ENCODE peak calls at places on chromosomes 12 and 14, in ten cellular contexts. U is esophagus muscularis mucosa, O is pancreas, D is lower lobe of right lung, R is esophagus squamous epithelium, B is neural progenitor cell, J is thoracic aorta, L is WERI-Rb-1, A is psoas muscle, N is thyroid gland. Y is an unnamed sample.

GRCh38 chr12:47754881-47755280 is 3.8 kb downstream of the RAPGEF3 start:
- DNase-seq in U (no peak), O (peak), D (peak), R (no peak), B (no peak), J (no peak), L (no peak), A (no peak), N (peak), Y (no peak)

GRCh38 chr14:61872452-61872851 is 110.2 kb downstream of the SNAPC1 start:
- DNase-seq in U (no peak), O (no peak), D (no peak), R (no peak), B (no peak), J (no peak), L (no peak), A (no peak), N (no peak), Y (no peak)

GRCh38 chr14:103767306-103767894 is 51.8 kb downstream of the ZFYVE21 start:
- DNase-seq in U (no peak), O (no peak), D (no peak), R (no peak), B (no peak), J (no peak), L (peak), A (no peak), N (no peak), Y (no peak)

GRCh38 chr12:104494137-104494815 is 37.5 kb downstream of the CHST11 start:
- DNase-seq in U (no peak), O (no peak), D (peak), R (no peak), B (no peak), J (peak), L (no peak), A (no peak), N (peak), Y (no peak)

GRCh38 chr14:37406095-37406494 is 189.0 kb downstream of the FOXA1 start:
- DNase-seq in U (no peak), O (no peak), D (no peak), R (no peak), B (no peak), J (no peak), L (no peak), A (no peak), N (no peak), Y (no peak)

GRCh38 chr12:58557156-58557555 is 363.1 kb downstream of the LRIG3 start:
- DNase-seq in U (no peak), O (no peak), D (no peak), R (no peak), B (no peak), J (no peak), L (no peak), A (no peak), N (no peak), Y (no peak)

GRCh38 chr12:22018860-22019259 is 27.2 kb upstream of the CMAS start:
- DNase-seq in U (no peak), O (no peak), D (no peak), R (no peak), B (no peak), J (no peak), L (no peak), A (no peak), N (no peak), Y (no peak)

GRCh38 chr12:122333142-122334087 is 67.1 kb upstream of the VPS33A start:
- DNase-seq in U (no peak), O (no peak), D (no peak), R (no peak), B (no peak), J (no peak), L (no peak), A (peak), N (no peak), Y (no peak)

GRCh38 chr12:122946690-122947271 is 19.5 kb downstream of the ABCB9 start:
- DNase-seq in U (peak), O (peak), D (peak), R (peak), B (peak), J (peak), L (peak), A (peak), N (peak), Y (peak)

GRCh38 chr12:16880864-16881285 is 274.9 kb upstream of the LMO3 start:
- DNase-seq in U (no peak), O (peak), D (no peak), R (no peak), B (peak), J (no peak), L (peak), A (no peak), N (peak), Y (no peak)

GRCh38 chr12:48758186-48758585 is 30.7 kb downstream of the ADCY6 start:
- DNase-seq in U (no peak), O (no peak), D (no peak), R (no peak), B (no peak), J (no peak), L (no peak), A (no peak), N (no peak), Y (no peak)

GRCh38 chr12:63319386-63319785 is 168.4 kb upstream of the AVPR1A start:
- DNase-seq in U (no peak), O (no peak), D (no peak), R (no peak), B (no peak), J (no peak), L (no peak), A (no peak), N (no peak), Y (no peak)

GRCh38 chr12:43336962-43337555 is 214.9 kb downstream of the ADAMTS20 start:
- DNase-seq in U (no peak), O (no peak), D (no peak), R (no peak), B (peak), J (no peak), L (no peak), A (no peak), N (no peak), Y (no peak)

GRCh38 chr12:102769323-102769916 is 147.6 kb downstream of the PAH start:
- DNase-seq in U (no peak), O (peak), D (no peak), R (no peak), B (peak), J (no peak), L (peak), A (peak), N (peak), Y (no peak)

GRCh38 chr12:11158885-11159444 is 12.0 kb upstream of the SMIM10L1 start:
- DNase-seq in U (no peak), O (no peak), D (no peak), R (no peak), B (no peak), J (no peak), L (no peak), A (no peak), N (no peak), Y (no peak)

GRCh38 chr12:1583421-1584078 is 10.8 kb downstream of the FBXL14 start:
- DNase-seq in U (no peak), O (no peak), D (no peak), R (no peak), B (peak), J (no peak), L (peak), A (no peak), N (peak), Y (no peak)

GRCh38 chr14:45249847-45250575 is 3.0 kb downstream of the MIS18BP1 start:
- DNase-seq in U (no peak), O (no peak), D (no peak), R (no peak), B (no peak), J (no peak), L (no peak), A (no peak), N (no peak), Y (no peak)

GRCh38 chr12:131779027-131779426 is 49.2 kb upstream of the MMP17 start:
- DNase-seq in U (no peak), O (no peak), D (no peak), R (no peak), B (no peak), J (no peak), L (no peak), A (no peak), N (no peak), Y (no peak)

DNA sequence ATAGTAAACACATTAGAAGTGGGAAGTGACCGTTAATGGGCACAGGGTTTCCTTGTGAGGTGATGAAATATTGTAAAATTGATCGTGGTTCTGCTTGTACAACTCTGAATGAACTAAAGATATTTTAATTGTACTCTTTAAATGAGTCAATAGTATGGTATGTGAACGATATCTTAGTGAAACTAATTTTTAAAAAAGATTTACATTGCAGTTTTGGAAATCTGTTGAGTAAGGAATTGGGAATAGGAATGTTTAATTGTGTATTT is 1.7 kb downstream of the ZNF410 start:
- DNase-seq in U (no peak), O (no peak), D (no peak), R (no peak), B (no peak), J (no peak), L (no peak), A (no peak), N (no peak), Y (no peak)
- H3K4me3 ChIP-seq in U (no peak), O (peak), D (peak), R (peak), B (peak), J (peak), L (no peak), A (peak), N (no peak), Y (no peak)

GRCh38 chr14:90275455-90275814 is 19.1 kb downstream of the PSMC1 start:
- DNase-seq in U (no peak), O (no peak), D (no peak), R (no peak), B (no peak), J (no peak), L (no peak), A (no peak), N (no peak), Y (no peak)

GRCh38 chr14:90272523-90272922 is 16.2 kb downstream of the PSMC1 start:
- DNase-seq in U (peak), O (no peak), D (peak), R (no peak), B (no peak), J (no peak), L (no peak), A (no peak), N (no peak), Y (no peak)

GRCh38 chr14:90273532-90273931 is 17.2 kb downstream of the PSMC1 start:
- DNase-seq in U (peak), O (no peak), D (no peak), R (no peak), B (no peak), J (no peak), L (no peak), A (no peak), N (no peak), Y (no peak)

GRCh38 chr14:90274808-90275454 is 18.6 kb downstream of the PSMC1 start:
- DNase-seq in U (peak), O (no peak), D (no peak), R (no peak), B (no peak), J (no peak), L (no peak), A (no peak), N (no peak), Y (no peak)

GRCh38 chr14:90274019-90274418 is 17.7 kb downstream of the PSMC1 start:
- DNase-seq in U (peak), O (no peak), D (no peak), R (no peak), B (no peak), J (no peak), L (no peak), A (no peak), N (no peak), Y (no peak)
- H3K27ac ChIP-seq in U (no peak), O (no peak), D (no peak), R (no peak), B (no peak), J (peak), L (no peak), A (no peak), N (no peak), Y (peak)

DNA sequence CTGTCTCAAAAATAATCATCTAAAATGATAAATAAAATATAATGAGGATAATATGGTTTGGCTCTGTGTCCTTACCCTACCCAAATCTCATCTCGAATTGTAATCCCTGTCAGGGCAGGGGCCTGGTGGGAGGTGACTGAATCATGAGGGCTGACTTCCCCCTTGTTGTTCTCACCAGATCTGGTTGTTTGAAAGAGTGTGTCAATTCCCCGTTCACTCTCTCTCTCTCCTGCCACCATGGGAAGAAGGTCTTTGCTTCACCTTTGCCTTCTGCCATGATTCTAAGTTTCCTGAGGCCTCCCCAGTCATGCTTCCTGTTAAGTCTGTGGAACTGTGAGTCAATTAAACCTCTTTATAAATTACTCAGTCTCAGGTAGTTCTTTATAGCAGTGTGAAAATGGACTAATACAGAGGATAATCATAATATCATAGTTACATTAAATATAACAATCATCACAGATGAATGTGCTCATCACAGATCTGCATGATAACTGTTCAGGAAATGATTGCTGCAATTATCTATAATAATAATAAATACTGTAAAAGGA is 12.6 kb downstream of the EFCAB11 start:
- DNase-seq in U (no peak), O (no peak), D (no peak), R (no peak), B (no peak), J (no peak), L (no peak), A (no peak), N (no peak), Y (no peak)
- TF ChIP-seq CTCF in U (no peak), O (no peak), D (no peak), R (no peak), B (no peak), J (no peak), L (no peak), A (no peak), N (no peak), Y (no peak)

DNA sequence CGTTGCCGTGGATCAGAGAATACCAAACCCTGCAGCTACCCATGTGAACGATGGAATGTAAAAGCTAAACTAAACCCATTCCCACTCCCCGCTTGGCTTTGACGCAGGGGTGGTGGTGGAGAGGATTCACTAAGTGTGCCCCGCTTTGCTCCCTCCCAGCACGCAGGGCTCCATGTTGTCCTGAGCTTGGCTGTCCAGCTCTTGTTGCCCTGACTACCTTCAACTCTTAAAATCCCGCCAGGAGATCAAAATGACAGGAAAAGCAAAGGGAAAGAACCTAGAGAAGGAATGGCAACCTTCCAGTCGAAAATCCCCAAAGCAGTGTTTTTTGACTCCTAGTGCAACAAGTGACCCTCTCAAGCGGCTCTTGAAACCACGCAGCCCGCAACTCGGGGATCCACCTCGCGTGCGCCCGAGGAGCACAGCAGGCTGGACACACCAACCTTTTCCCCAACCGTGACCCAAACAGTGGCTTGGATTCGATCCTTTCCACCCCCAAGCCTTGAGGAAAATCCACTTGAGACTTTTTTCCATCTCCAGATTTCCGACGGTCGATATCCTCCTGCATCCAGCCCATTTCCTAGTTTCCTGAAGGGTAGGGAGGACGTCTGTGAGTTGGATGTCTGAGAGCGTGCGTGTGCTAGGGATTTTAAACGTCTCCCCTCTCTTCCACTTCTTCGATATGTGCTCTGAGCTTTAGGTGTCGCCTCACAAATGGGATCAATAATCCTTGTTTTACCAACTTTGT is 1.4 kb downstream of the SYT10 start:
- DNase-seq in U (no peak), O (no peak), D (no peak), R (no peak), B (peak), J (no peak), L (no peak), A (no peak), N (no peak), Y (no peak)
- H3K4me3 ChIP-seq in U (peak), O (peak), D (no peak), R (no peak), B (peak), J (no peak), L (no peak), A (peak), N (no peak), Y (peak)

GRCh38 chr12:110039085-110039807 is 9.1 kb downstream of the C12orf76 start:
- DNase-seq in U (no peak), O (no peak), D (no peak), R (no peak), B (no peak), J (peak), L (no peak), A (no peak), N (peak), Y (no peak)

GRCh38 chr12:110037315-110037714 is 11.0 kb downstream of the C12orf76 start:
- DNase-seq in U (no peak), O (no peak), D (no peak), R (no peak), B (no peak), J (no peak), L (no peak), A (no peak), N (no peak), Y (no peak)

GRCh38 chr12:110042260-110042659 is 6.1 kb downstream of the C12orf76 start:
- DNase-seq in U (no peak), O (no peak), D (no peak), R (no peak), B (no peak), J (no peak), L (no peak), A (peak), N (no peak), Y (no peak)

GRCh38 chr12:110035534-110036104 is 12.7 kb downstream of the C12orf76 start:
- DNase-seq in U (no peak), O (no peak), D (no peak), R (no peak), B (no peak), J (no peak), L (no peak), A (no peak), N (no peak), Y (no peak)

DNA sequence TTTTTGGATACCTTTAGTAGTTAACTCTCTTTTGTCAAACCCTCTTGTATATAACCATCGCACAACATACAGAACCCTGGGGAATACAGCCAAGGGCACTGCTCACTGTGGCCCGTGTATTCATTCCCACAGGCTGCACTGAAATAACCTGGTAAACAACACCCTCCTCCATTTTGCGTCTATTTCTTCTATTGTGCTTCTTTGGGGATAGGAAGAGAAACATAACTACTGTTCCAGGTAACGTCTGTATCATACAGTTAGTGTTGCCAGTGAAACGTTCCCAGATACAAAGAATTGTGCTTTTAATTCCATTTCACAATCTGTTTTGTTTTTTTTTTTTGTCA is 9.6 kb downstream of the C12orf76 start:
- DNase-seq in U (no peak), O (no peak), D (no peak), R (no peak), B (no peak), J (no peak), L (no peak), A (no peak), N (no peak), Y (no peak)
- H3K27ac ChIP-seq in U (peak), O (peak), D (peak), R (peak), B (no peak), J (peak), L (no peak), A (peak), N (peak), Y (peak)